ENCODE peak calls at places on chromosomes 5 and 9, in ten cellular contexts. N is iPS-NIHi11; U is effector memory CD8-positive, alpha-beta T cell; H is neural crest cell; Q is HuH-7; K is pons; Y is breast epithelium; C is Calu3; B is NT2/D1; I is kidney tubule cell. J is an unnamed sample.

GRCh38 chr5:9903806-9904205 is 273.7 kb upstream of the TAS2R1 start:
- DNase-seq in B (no peak), K (no peak), N (no peak), I (peak; percentile 19), U (no peak), Y (no peak), C (no peak), H (no peak), Q (no peak), J (no peak)

GRCh38 chr5:65102501-65102825 is 333.7 kb downstream of the CWC27 start:
- DNase-seq in N (no peak), H (no peak), U (no peak), I (no peak), Q (no peak), B (no peak), K (no peak), Y (no peak), C (no peak), J (no peak)

GRCh38 chr5:67215592-67216471 is 19.2 kb upstream of the CD180 start:
- DNase-seq in U (peak; percentile 61), I (peak; percentile 52), N (no peak), B (no peak), K (peak; percentile 80), H (no peak), C (peak; percentile 59), Q (peak; percentile 47), Y (peak; percentile 73), J (peak; percentile 52)

GRCh38 chr9:89770779-89771178 is 166.0 kb downstream of the GADD45G start:
- DNase-seq in Q (no peak), I (no peak), K (peak; percentile 41), N (no peak), U (no peak), C (no peak), Y (no peak), B (no peak), H (no peak), J (no peak)

GRCh38 chr9:109098221-109098959 is 21.4 kb downstream of the TMEM245 start:
- DNase-seq in Y (no peak), N (peak; percentile 24), C (no peak), I (peak; percentile 41), B (no peak), H (no peak), K (peak; percentile 87), U (no peak), Q (no peak), J (peak; percentile 40)

GRCh38 chr9:77495834-77496671 is 152.1 kb downstream of the GNA14 start:
- DNase-seq in Y (no peak), B (no peak), Q (no peak), I (no peak), K (no peak), N (no peak), C (no peak), H (no peak), U (no peak), J (peak; percentile 43)

GRCh38 chr5:168375214-168375613 is 83.8 kb downstream of the WWC1 start:
- DNase-seq in H (no peak), C (no peak), N (no peak), Q (no peak), K (no peak), Y (no peak), I (no peak), U (no peak), B (no peak), J (no peak)

GRCh38 chr5:13946111-13946510 is 1.6 kb upstream of the DNAH5 start:
- DNase-seq in Q (no peak), B (no peak), H (no peak), I (no peak), U (no peak), C (no peak), N (no peak), Y (peak; percentile 74), K (peak; percentile 38), J (no peak)

GRCh38 chr9:89425921-89426388 is 72.0 kb downstream of the SEMA4D start:
- DNase-seq in I (no peak), C (no peak), Y (no peak), B (no peak), H (no peak), Q (no peak), U (no peak), N (no peak), K (peak; percentile 89), J (no peak)

GRCh38 chr5:80374188-80374587 is 33.7 kb upstream of the ZFYVE16 start:
- DNase-seq in H (no peak), U (no peak), B (no peak), N (no peak), C (no peak), Q (no peak), I (no peak), Y (no peak), K (no peak), J (no peak)

GRCh38 chr5:39218482-39219381 is 631 bp downstream of the FYB1 start:
- DNase-seq in N (no peak), Q (no peak), U (no peak), K (no peak), I (no peak), Y (no peak), C (no peak), B (no peak), H (no peak), J (no peak)

GRCh38 chr5:109281136-109281690 is 128.6 kb downstream of the PJA2 start:
- DNase-seq in H (no peak), C (peak; percentile 51), Q (no peak), K (no peak), B (no peak), I (no peak), U (no peak), Y (no peak), N (no peak), J (no peak)

GRCh38 chr5:163459465-163459887 is 426 bp downstream of the NUDCD2 start:
- DNase-seq in Y (no peak), N (no peak), B (no peak), I (peak; percentile 61), C (no peak), K (no peak), H (no peak), Q (no peak), U (no peak), J (no peak)

GRCh38 chr9:72807765-72808445 is 144.9 kb downstream of the ALDH1A1 start:
- DNase-seq in H (no peak), K (no peak), I (peak; percentile 10), N (peak; percentile 14), Q (peak; percentile 20), B (no peak), U (no peak), Y (no peak), C (no peak), J (no peak)

GRCh38 chr5:80125022-80125961 is 90.1 kb downstream of the THBS4 start:
- DNase-seq in I (no peak), N (no peak), H (no peak), K (peak; percentile 67), B (no peak), U (no peak), Q (no peak), Y (no peak), C (no peak), J (no peak)

GRCh38 chr5:134227259-134227658 is 1.4 kb upstream of the PPP2CA start:
- DNase-seq in H (no peak), B (no peak), C (peak; percentile 63), K (peak; percentile 68), Y (no peak), N (peak; percentile 58), Q (no peak), U (no peak), I (peak; percentile 60), J (peak; percentile 59)

GRCh38 chr5:51279983-51280382 is 103.3 kb upstream of the ISL1 start:
- DNase-seq in N (peak; percentile 10), Y (no peak), H (no peak), U (no peak), I (no peak), K (peak; percentile 8), Q (no peak), C (no peak), B (no peak), J (peak; percentile 35)

GRCh38 chr9:127707766-127708165 is 978 bp downstream of the CFAP157 start:
- DNase-seq in B (no peak), U (peak; percentile 62), Q (no peak), I (peak; percentile 26), N (no peak), K (no peak), Y (no peak), C (no peak), H (no peak), J (no peak)

GRCh38 chr5:172443441-172444109 is 10.8 kb downstream of the SH3PXD2B start:
- DNase-seq in I (peak; percentile 92), B (no peak), H (no peak), K (peak; percentile 72), Y (peak; percentile 76), C (peak; percentile 60), U (no peak), N (no peak), Q (no peak), J (peak; percentile 35)

GRCh38 chr5:181100121-181101015 is 30.6 kb downstream of the OR2V1 start:
- DNase-seq in C (no peak), K (no peak), H (no peak), N (no peak), Q (no peak), I (peak; percentile 63), U (no peak), B (no peak), Y (no peak), J (no peak)

GRCh38 chr5:14665949-14666741 is 1.6 kb downstream of the OTULIN start:
- DNase-seq in H (no peak), Y (no peak), K (no peak), B (no peak), Q (peak; percentile 32), I (peak; percentile 55), C (peak; percentile 46), U (peak; percentile 54), N (no peak), J (peak; percentile 49)

GRCh38 chr5:93594591-93595419 is 11.8 kb downstream of the NR2F1 start:
- DNase-seq in U (no peak), Y (no peak), H (peak; percentile 45), C (no peak), N (no peak), B (no peak), I (no peak), K (no peak), Q (no peak), J (no peak)

GRCh38 chr5:108747111-108748009 is at the start of gene FER:
- DNase-seq in N (no peak), H (peak; percentile 2), K (no peak), Q (peak; percentile 13), B (no peak), U (peak; percentile 39), C (peak; percentile 56), I (peak; percentile 95), Y (no peak), J (peak; percentile 63)

GRCh38 chr5:100904259-100904822 is 1.3 kb upstream of the ST8SIA4 start:
- DNase-seq in I (peak; percentile 5), N (no peak), C (no peak), H (no peak), B (no peak), Y (no peak), Q (no peak), U (peak; percentile 48), K (peak; percentile 61), J (peak; percentile 17)

GRCh38 chr9:2966846-2967372 is 123.0 kb upstream of the PUM3 start:
- DNase-seq in Y (no peak), Q (no peak), C (no peak), B (no peak), I (no peak), H (peak; percentile 4), N (no peak), K (no peak), U (no peak), J (no peak)

GRCh38 chr5:33105521-33105941 is 335.2 kb upstream of the TARS1 start:
- DNase-seq in K (peak; percentile 3), I (peak; percentile 53), N (no peak), Y (no peak), C (no peak), U (no peak), B (no peak), H (no peak), Q (no peak), J (no peak)

GRCh38 chr5:150299571-150300327 is 3.0 kb downstream of the ARSI start:
- DNase-seq in Y (no peak), I (peak; percentile 18), H (no peak), B (no peak), N (no peak), C (no peak), Q (no peak), U (no peak), K (no peak), J (no peak)

GRCh38 chr9:137160716-137161557 is 8.9 kb downstream of the LRRC26 start:
- DNase-seq in B (no peak), I (no peak), Q (no peak), U (no peak), H (no peak), K (no peak), C (no peak), N (no peak), Y (no peak), J (no peak)

J was measured in hepatocyte.